ENCODE peak calls at places on chromosomes 1 and 21, in seven cellular contexts. One of them, this sample, is unnamed.

GRCh38 chr1:222301653-222302052 is 246.3 kb downstream of the HHIPL2 start:
- DNase-seq in HCEC 1CT: peak
- DNase-seq in aorta: no peak
- DNase-seq in T-cell: no peak
- DNase-seq in NCI-H526 treated with DMSO at 0.1 percent for 48 hours: no peak
- DNase-seq in omental fat pad: no peak
- DNase-seq in left kidney: no peak
- DNase-seq in this sample: no peak

GRCh38 chr1:36497207-36497606 is 14.5 kb upstream of the CSF3R start:
- DNase-seq in left kidney: no peak
- DNase-seq in aorta: no peak
- DNase-seq in HCEC 1CT: peak
- DNase-seq in T-cell: no peak
- DNase-seq in omental fat pad: no peak
- DNase-seq in NCI-H526 treated with DMSO at 0.1 percent for 48 hours: no peak
- DNase-seq in this sample: no peak

GRCh38 chr1:55002686-55003085 is 4.0 kb downstream of the BSND start:
- DNase-seq in T-cell: no peak
- DNase-seq in NCI-H526 treated with DMSO at 0.1 percent for 48 hours: no peak
- DNase-seq in omental fat pad: no peak
- DNase-seq in aorta: no peak
- DNase-seq in HCEC 1CT: no peak
- DNase-seq in left kidney: no peak
- DNase-seq in this sample: no peak

GRCh38 chr1:117120774-117121588 is 568 bp downstream of the TRIM45 start:
- DNase-seq in left kidney: peak
- DNase-seq in NCI-H526 treated with DMSO at 0.1 percent for 48 hours: peak
- DNase-seq in T-cell: no peak
- DNase-seq in aorta: no peak
- DNase-seq in HCEC 1CT: peak
- DNase-seq in omental fat pad: peak
- DNase-seq in this sample: no peak

GRCh38 chr1:23989249-23989648 is 9.1 kb upstream of the SRSF10 start:
- DNase-seq in T-cell: no peak
- DNase-seq in aorta: no peak
- DNase-seq in HCEC 1CT: no peak
- DNase-seq in left kidney: no peak
- DNase-seq in NCI-H526 treated with DMSO at 0.1 percent for 48 hours: no peak
- DNase-seq in omental fat pad: no peak
- DNase-seq in this sample: no peak

GRCh38 chr21:25708467-25709065 is 26.1 kb downstream of the ATP5PF start:
- DNase-seq in HCEC 1CT: peak
- DNase-seq in NCI-H526 treated with DMSO at 0.1 percent for 48 hours: peak
- DNase-seq in T-cell: no peak
- DNase-seq in left kidney: peak
- DNase-seq in aorta: no peak
- DNase-seq in omental fat pad: peak
- DNase-seq in this sample: peak

GRCh38 chr21:32351428-32351827 is 41.4 kb downstream of the URB1 start:
- DNase-seq in aorta: no peak
- DNase-seq in NCI-H526 treated with DMSO at 0.1 percent for 48 hours: peak
- DNase-seq in left kidney: no peak
- DNase-seq in T-cell: no peak
- DNase-seq in omental fat pad: no peak
- DNase-seq in HCEC 1CT: no peak
- DNase-seq in this sample: no peak

GRCh38 chr1:75171876-75172275 is 37.7 kb downstream of the LHX8 start:
- DNase-seq in omental fat pad: no peak
- DNase-seq in HCEC 1CT: no peak
- DNase-seq in left kidney: no peak
- DNase-seq in aorta: no peak
- DNase-seq in T-cell: no peak
- DNase-seq in NCI-H526 treated with DMSO at 0.1 percent for 48 hours: no peak
- DNase-seq in this sample: no peak

GRCh38 chr21:36064085-36064460 is 3.7 kb upstream of the SETD4 start:
- DNase-seq in NCI-H526 treated with DMSO at 0.1 percent for 48 hours: no peak
- DNase-seq in omental fat pad: no peak
- DNase-seq in HCEC 1CT: no peak
- DNase-seq in aorta: no peak
- DNase-seq in T-cell: no peak
- DNase-seq in left kidney: no peak
- DNase-seq in this sample: no peak

GRCh38 chr1:48249868-48250267 is 27.4 kb downstream of the SLC5A9 start:
- DNase-seq in aorta: no peak
- DNase-seq in left kidney: no peak
- DNase-seq in omental fat pad: no peak
- DNase-seq in NCI-H526 treated with DMSO at 0.1 percent for 48 hours: peak
- DNase-seq in T-cell: no peak
- DNase-seq in HCEC 1CT: no peak
- DNase-seq in this sample: no peak

GRCh38 chr1:110455151-110455550 is 4.2 kb downstream of the PROK1 start:
- DNase-seq in aorta: peak
- DNase-seq in left kidney: no peak
- DNase-seq in omental fat pad: no peak
- DNase-seq in HCEC 1CT: no peak
- DNase-seq in NCI-H526 treated with DMSO at 0.1 percent for 48 hours: no peak
- DNase-seq in T-cell: no peak
- DNase-seq in this sample: no peak

GRCh38 chr21:38352536-38353219 is 95.9 kb downstream of the KCNJ15 start:
- DNase-seq in left kidney: peak
- DNase-seq in omental fat pad: peak
- DNase-seq in T-cell: no peak
- DNase-seq in HCEC 1CT: peak
- DNase-seq in aorta: peak
- DNase-seq in NCI-H526 treated with DMSO at 0.1 percent for 48 hours: peak
- DNase-seq in this sample: peak

GRCh38 chr1:193799948-193800690 is 613.7 kb upstream of the B3GALT2 start:
- DNase-seq in NCI-H526 treated with DMSO at 0.1 percent for 48 hours: no peak
- DNase-seq in T-cell: no peak
- DNase-seq in aorta: no peak
- DNase-seq in HCEC 1CT: no peak
- DNase-seq in omental fat pad: no peak
- DNase-seq in left kidney: no peak
- DNase-seq in this sample: no peak

GRCh38 chr1:119000371-119001180 is 12.4 kb upstream of the TBX15 start:
- DNase-seq in aorta: no peak
- DNase-seq in left kidney: peak
- DNase-seq in omental fat pad: no peak
- DNase-seq in NCI-H526 treated with DMSO at 0.1 percent for 48 hours: no peak
- DNase-seq in T-cell: no peak
- DNase-seq in HCEC 1CT: no peak
- DNase-seq in this sample: no peak